ENCODE peak calls at places on chromosome 10, in four cellular contexts. Y is IMR-90, X is H1, K is mesendoderm. E is an unnamed sample.

GRCh38 chr10:112335104-112335840 is 38.6 kb upstream of the ACSL5 start:
- DNase-seq in Y (peak; percentile 27), X (no peak), K (peak; percentile 12), E (no peak)

GRCh38 chr10:50674469-50675254 is 50.9 kb upstream of the SGMS1 start:
- DNase-seq in Y (no peak), X (no peak), K (peak; percentile 44), E (no peak)

GRCh38 chr10:80444124-80444523 is 10.0 kb upstream of the TSPAN14 start:
- DNase-seq in Y (no peak), X (no peak), K (no peak), E (no peak)

GRCh38 chr10:119292968-119293367 is 85.6 kb downstream of the GRK5 start:
- DNase-seq in Y (no peak), X (no peak), K (no peak), E (no peak)

GRCh38 chr10:104831272-104831671 is 190.2 kb downstream of the SORCS3 start:
- DNase-seq in Y (no peak), X (no peak), K (no peak), E (no peak)

GRCh38 chr10:11509036-11509435 is 102.4 kb downstream of the USP6NL start:
- DNase-seq in Y (no peak), X (no peak), K (no peak), E (no peak)

GRCh38 chr10:14327535-14327934 is 3.2 kb downstream of the FRMD4A start:
- DNase-seq in Y (no peak), X (no peak), K (no peak), E (no peak)

GRCh38 chr10:48307584-48307983 is 1.1 kb downstream of the MAPK8 start:
- DNase-seq in Y (no peak), X (no peak), K (no peak), E (no peak)

GRCh38 chr10:29691564-29692064 is 56.8 kb upstream of the SVIL start:
- DNase-seq in Y (peak; percentile 55), X (no peak), K (peak; percentile 44), E (no peak)

GRCh38 chr10:104581884-104582603 is 59.0 kb upstream of the SORCS3 start:
- DNase-seq in Y (peak; percentile 55), X (no peak), K (no peak), E (no peak)

GRCh38 chr10:73386583-73386982 is 27.3 kb downstream of the ANXA7 start:
- DNase-seq in Y (no peak), X (no peak), K (no peak), E (no peak)

GRCh38 chr10:110944997-110945396 is 25.6 kb downstream of the SHOC2 start:
- DNase-seq in Y (no peak), X (no peak), K (no peak), E (no peak)

GRCh38 chr10:65470986-65471385 is 1454.8 kb upstream of the LRRTM3 start:
- DNase-seq in Y (no peak), X (no peak), K (peak; percentile 26), E (peak; percentile 5)

GRCh38 chr10:102065561-102066420 is 642 bp downstream of the HPS6 start:
- DNase-seq in Y (peak; percentile 13), X (no peak), K (peak; percentile 49), E (peak; percentile 24)

GRCh38 chr10:110456046-110456445 is 41.7 kb upstream of the DUSP5 start:
- DNase-seq in Y (no peak), X (no peak), K (no peak), E (no peak)

GRCh38 chr10:60335708-60336107 is 54.0 kb downstream of the ANK3 start:
- DNase-seq in Y (no peak), X (no peak), K (peak; percentile 31), E (no peak)

GRCh38 chr10:84308481-84309304 is 19.7 kb upstream of the CCSER2 start:
- DNase-seq in Y (peak; percentile 92), X (no peak), K (no peak), E (no peak)

GRCh38 chr10:111593578-111593977 is 516.7 kb downstream of the ADRA2A start:
- DNase-seq in Y (no peak), X (no peak), K (no peak), E (no peak)

GRCh38 chr10:31836569-31837406 is 91.8 kb downstream of the ARHGAP12 start:
- DNase-seq in Y (peak; percentile 48), X (no peak), K (peak; percentile 83), E (peak; percentile 2)

GRCh38 chr10:121466424-121466823 is 131.8 kb downstream of the FGFR2 start:
- DNase-seq in Y (no peak), X (no peak), K (no peak), E (no peak)
- H2BK5ac ChIP-seq in Y (no peak overlapping the region), X (no peak overlapping the region), K (no peak overlapping the region), E (no peak overlapping the region)

DNA sequence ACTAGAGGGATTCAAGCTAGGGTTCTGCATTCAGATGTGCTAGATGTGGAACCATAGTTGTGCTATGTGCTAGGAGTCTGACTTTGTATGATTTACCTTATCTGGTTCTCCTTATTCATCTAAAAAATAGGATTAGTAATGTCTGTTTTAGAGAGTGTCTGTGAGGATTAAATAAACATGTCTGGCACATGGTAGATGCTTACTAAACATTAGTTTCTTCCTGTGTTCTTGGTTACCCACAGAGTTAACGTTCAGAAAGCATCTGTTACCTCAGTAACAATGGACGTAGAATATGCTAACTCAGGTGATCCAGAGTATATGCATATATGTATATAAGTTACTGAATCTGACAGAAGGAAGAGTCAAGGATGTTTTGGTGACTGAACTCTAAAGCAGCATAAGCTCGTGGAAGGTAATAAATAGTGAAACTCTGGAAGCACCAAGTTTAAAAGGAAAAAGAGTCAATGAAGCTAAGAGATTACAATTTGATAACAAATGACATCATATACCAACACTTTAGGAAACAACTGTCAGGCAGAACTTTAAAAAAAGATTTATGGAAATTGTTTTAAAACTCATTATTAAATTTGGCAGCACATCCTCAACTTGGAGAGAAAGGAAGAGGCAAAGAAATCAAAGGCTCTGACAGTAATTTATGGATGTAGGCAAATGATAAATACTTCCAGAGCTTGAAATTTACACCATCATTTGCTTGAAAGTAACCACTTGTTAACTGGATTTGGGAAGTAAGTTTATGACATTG is 127.0 kb downstream of the CCNY start:
- DNase-seq in Y (peak; percentile 34), X (no peak), K (no peak), E (no peak)
- H3K4me2 ChIP-seq in Y (peak overlapping the region; percentile 37), X (peak overlapping the region; percentile 46), K (no peak overlapping the region), E (no peak overlapping the region)

DNA sequence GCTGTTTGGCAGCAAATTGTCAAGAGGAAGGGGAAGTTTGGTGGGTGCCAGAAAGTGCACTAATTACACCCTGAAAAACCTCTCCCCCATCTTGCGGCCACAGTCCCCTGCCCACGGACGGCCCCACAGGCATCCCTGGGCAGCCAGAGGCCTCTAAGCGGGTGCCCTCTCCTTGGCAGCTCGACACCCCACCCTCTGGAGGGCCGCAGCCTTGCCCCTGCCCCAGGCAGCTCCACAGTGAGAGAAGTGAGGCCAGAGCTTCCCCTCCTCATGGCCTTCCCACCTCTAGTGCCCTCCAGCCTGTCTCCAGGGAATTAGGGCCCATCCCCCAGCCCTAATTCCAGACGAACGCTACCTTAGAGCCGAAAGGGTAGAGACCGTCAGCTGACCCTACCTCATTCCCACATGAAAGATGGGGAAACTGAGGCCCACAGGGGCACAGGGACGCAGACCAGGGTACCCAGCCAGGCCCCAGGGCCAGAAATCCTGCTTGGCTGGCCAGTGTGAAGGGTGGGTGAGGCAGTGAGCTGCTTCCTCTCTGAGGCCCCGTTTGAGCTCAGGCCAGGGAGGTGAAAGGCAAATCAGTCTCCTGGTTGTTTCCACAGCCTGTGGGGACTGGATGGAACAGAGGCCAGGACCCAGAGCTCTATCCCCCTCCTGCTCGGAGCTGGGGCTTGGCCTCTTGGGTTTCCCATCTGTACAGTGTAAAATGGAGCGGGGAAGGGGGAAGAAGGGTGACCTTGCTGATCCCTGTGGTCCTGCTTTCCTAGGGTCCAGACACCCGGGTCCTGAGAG is 10.0 kb downstream of the ZCCHC24 start:
- DNase-seq in Y (peak; percentile 28), X (no peak), K (peak; percentile 44), E (no peak)
- H2BK5ac ChIP-seq in Y (peak overlapping the region; percentile 98), X (no peak overlapping the region), K (peak overlapping the region; percentile 72), E (peak overlapping the region; percentile 31)

GRCh38 chr10:86508217-86508616 is 13.4 kb downstream of the WAPL start:
- DNase-seq in Y (no peak), X (no peak), K (no peak), E (no peak)

GRCh38 chr10:86504510-86504909 is 17.1 kb downstream of the WAPL start:
- DNase-seq in Y (no peak), X (no peak), K (no peak), E (no peak)

GRCh38 chr10:86506062-86506461 is 15.5 kb downstream of the WAPL start:
- DNase-seq in Y (no peak), X (no peak), K (no peak), E (no peak)

GRCh38 chr10:86509145-86509544 is 12.4 kb downstream of the WAPL start:
- DNase-seq in Y (no peak), X (no peak), K (no peak), E (no peak)

DNA sequence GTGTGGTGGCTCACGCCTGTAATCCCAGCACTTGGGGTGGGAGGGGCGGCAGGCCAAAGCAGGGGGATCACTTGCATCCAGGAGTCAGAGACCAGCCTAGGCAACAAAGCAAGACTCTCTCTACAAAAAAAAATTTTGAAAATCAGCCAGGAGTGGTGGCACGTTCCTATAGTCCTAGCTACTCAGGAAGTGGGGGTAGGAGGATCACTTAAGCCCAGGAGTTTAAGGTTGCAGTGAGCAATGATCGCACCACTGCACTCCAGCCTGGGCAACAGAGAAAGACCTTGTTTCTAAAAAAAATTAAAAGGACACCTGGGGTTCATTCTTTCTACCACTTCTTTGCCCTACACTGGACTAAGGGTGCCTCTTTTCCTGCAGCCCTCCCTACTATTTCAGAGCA is 15.1 kb downstream of the WAPL start:
- DNase-seq in Y (no peak), X (no peak), K (peak; percentile 17), E (no peak)
- H3K4me2 ChIP-seq in Y (no peak overlapping the region), X (no peak overlapping the region), K (no peak overlapping the region), E (no peak overlapping the region)

GRCh38 chr10:43816351-43817321 is 168.0 kb upstream of the ZNF32 start:
- DNase-seq in Y (peak; percentile 72), X (no peak), K (no peak), E (no peak)

GRCh38 chr10:43819464-43820225 is 171.0 kb upstream of the ZNF32 start:
- DNase-seq in Y (no peak), X (no peak), K (no peak), E (peak; percentile 20)

GRCh38 chr10:43817368-43817767 is 168.7 kb upstream of the ZNF32 start:
- DNase-seq in Y (peak; percentile 89), X (no peak), K (no peak), E (no peak)

GRCh38 chr10:43820663-43821062 is 172.0 kb upstream of the ZNF32 start:
- DNase-seq in Y (no peak), X (no peak), K (no peak), E (no peak)

DNA sequence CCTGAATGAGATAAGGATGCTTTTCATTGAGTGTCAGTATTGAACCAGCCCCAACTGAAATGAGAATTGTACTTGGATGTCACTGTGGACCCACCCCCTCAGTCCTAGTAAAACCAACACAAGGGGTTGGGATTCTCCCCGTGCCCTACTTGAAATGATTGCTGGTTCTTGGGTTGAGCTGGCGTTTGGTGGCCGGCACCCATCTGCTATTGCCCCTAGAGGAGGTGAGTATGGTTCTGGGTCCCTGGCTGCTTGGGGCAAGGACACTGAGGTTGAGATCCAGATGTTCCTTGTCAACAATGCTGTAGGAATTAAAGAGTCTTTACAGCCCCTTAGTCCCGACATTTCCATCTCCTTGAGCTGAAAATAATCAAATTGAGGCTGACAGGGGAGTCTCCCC is 170.0 kb upstream of the ZNF32 start:
- DNase-seq in Y (no peak), X (no peak), K (no peak), E (no peak)
- H2BK5ac ChIP-seq in Y (no peak overlapping the region), X (no peak overlapping the region), K (no peak overlapping the region), E (no peak overlapping the region)

E was measured in neuronal stem cell.